ENCODE peak calls at places on chromosomes 12 and 14, in ten cellular contexts. S is psoas muscle, B is MG63, U is tibial artery, E is foreskin fibroblast, G is body of pancreas, V is endodermal cell, Z is neural progenitor cell, C is kidney, T is astrocyte of the spinal cord. H is an unnamed sample.

GRCh38 chr12:2617365-2617764 is 177.4 kb upstream of the FKBP4 start:
- DNase-seq in V (no peak), E (no peak), C (no peak), U (no peak), G (no peak), T (no peak), S (no peak), B (no peak), Z (no peak), H (no peak)

GRCh38 chr12:67786086-67786485 is 137.5 kb downstream of the DYRK2 start:
- DNase-seq in G (no peak), B (no peak), Z (no peak), U (no peak), C (no peak), E (no peak), V (no peak), S (no peak), T (no peak), H (no peak)

GRCh38 chr12:32273063-32273521 is 126.3 kb upstream of the FGD4 start:
- DNase-seq in B (no peak), Z (no peak), G (no peak), U (no peak), E (peak), C (no peak), V (no peak), T (peak), S (no peak), H (no peak)

GRCh38 chr14:54737132-54737711 is 165.4 kb downstream of the GCH1 start:
- DNase-seq in V (no peak), Z (no peak), E (peak), S (no peak), C (no peak), T (peak), U (no peak), G (no peak), B (no peak), H (no peak)

GRCh38 chr14:103385994-103386491 is 828 bp downstream of the MARK3 start:
- DNase-seq in U (no peak), V (no peak), B (no peak), G (peak), C (peak), Z (peak), S (peak), E (peak), T (peak), H (peak)

GRCh38 chr12:132310181-132311040 is 19.0 kb downstream of the GALNT9 start:
- DNase-seq in B (peak), E (no peak), G (no peak), T (no peak), S (peak), U (no peak), V (no peak), Z (no peak), C (peak), H (no peak)

GRCh38 chr12:94873368-94874085 is 130.0 kb downstream of the NDUFA12 start:
- DNase-seq in U (no peak), G (no peak), V (peak), C (peak), T (no peak), S (peak), B (peak), E (peak), Z (peak), H (no peak)

GRCh38 chr12:58502236-58502635 is 418.1 kb downstream of the LRIG3 start:
- DNase-seq in B (no peak), T (peak), E (peak), Z (peak), V (no peak), U (no peak), S (no peak), G (peak), C (no peak), H (peak)

GRCh38 chr14:48703728-48704467 is 882.3 kb downstream of the RPS29 start:
- DNase-seq in E (no peak), C (no peak), B (no peak), Z (no peak), G (no peak), U (no peak), S (no peak), V (no peak), T (no peak), H (no peak)

GRCh38 chr14:61533513-61534255 is 161.6 kb upstream of the HIF1A start:
- DNase-seq in T (no peak), S (no peak), C (no peak), B (no peak), G (peak), V (no peak), Z (no peak), E (no peak), U (no peak), H (peak)

GRCh38 chr14:61264022-61264571 is 17.0 kb downstream of the TMEM30B start:
- DNase-seq in C (no peak), T (no peak), Z (no peak), E (peak), B (no peak), S (no peak), U (no peak), G (no peak), V (no peak), H (no peak)

GRCh38 chr14:50944647-50945413 is 547 bp upstream of the PYGL start:
- DNase-seq in E (peak), Z (no peak), V (no peak), G (peak), B (peak), T (peak), U (peak), S (peak), C (peak), H (peak)

GRCh38 chr12:4991801-4992200 is 51.9 kb upstream of the KCNA5 start:
- DNase-seq in E (no peak), S (no peak), B (no peak), V (no peak), C (no peak), U (no peak), T (no peak), Z (no peak), G (no peak), H (no peak)

GRCh38 chr14:34120185-34120977 is 169.5 kb upstream of the EGLN3 start:
- DNase-seq in S (no peak), E (no peak), U (no peak), C (no peak), T (no peak), G (no peak), B (no peak), Z (peak), V (peak), H (no peak)

GRCh38 chr12:28974166-28974565 is 174.9 kb upstream of the FAR2 start:
- DNase-seq in E (peak), G (no peak), S (no peak), C (no peak), U (no peak), V (no peak), B (no peak), Z (no peak), T (peak), H (no peak)

GRCh38 chr14:43480961-43481360 is 1026.1 kb downstream of the FSCB start:
- DNase-seq in E (no peak), C (no peak), B (no peak), S (no peak), Z (no peak), T (no peak), V (no peak), U (no peak), G (no peak), H (no peak)

GRCh38 chr12:72493390-72493789 is 221.2 kb downstream of the TRHDE start:
- DNase-seq in T (no peak), C (no peak), E (peak), G (no peak), V (no peak), B (no peak), U (no peak), S (no peak), Z (no peak), H (no peak)

GRCh38 chr14:99759546-99759925 is 33.7 kb upstream of the EML1 start:
- DNase-seq in T (no peak), C (peak), U (no peak), G (no peak), Z (no peak), E (no peak), S (no peak), V (no peak), B (no peak), H (no peak)

GRCh38 chr14:61145258-61145902 is 135.8 kb downstream of the TMEM30B start:
- DNase-seq in S (no peak), V (no peak), Z (no peak), C (no peak), U (no peak), G (no peak), B (peak), T (peak), E (peak), H (no peak)

GRCh38 chr12:42426733-42427132 is 100.8 kb downstream of the PPHLN1 start:
- DNase-seq in U (no peak), E (peak), B (peak), Z (peak), G (no peak), V (peak), C (no peak), T (peak), S (no peak), H (no peak)

GRCh38 chr14:105460616-105461015 is 14.0 kb upstream of the CRIP2 start:
- DNase-seq in Z (no peak), G (no peak), U (no peak), C (no peak), E (no peak), T (no peak), S (no peak), B (no peak), V (no peak), H (no peak)

GRCh38 chr14:32073537-32074189 is 3.4 kb upstream of the ARHGAP5 start:
- DNase-seq in C (no peak), E (peak), B (no peak), G (peak), Z (peak), T (peak), U (peak), S (no peak), V (peak), H (peak)

GRCh38 chr12:117119592-117120198 is 20.5 kb upstream of the TESC start:
- DNase-seq in Z (peak), E (no peak), S (peak), C (no peak), G (peak), V (peak), T (no peak), B (no peak), U (peak), H (peak)

GRCh38 chr12:3836641-3837040 is 36.6 kb downstream of the PARP11 start:
- DNase-seq in G (no peak), B (no peak), T (no peak), Z (no peak), C (no peak), S (no peak), U (no peak), E (no peak), V (no peak), H (no peak)

GRCh38 chr12:122013792-122014590 is 7.7 kb upstream of the BCL7A start:
- DNase-seq in G (no peak), T (no peak), S (no peak), U (no peak), Z (no peak), C (no peak), E (no peak), B (no peak), V (no peak), H (no peak)

DNA sequence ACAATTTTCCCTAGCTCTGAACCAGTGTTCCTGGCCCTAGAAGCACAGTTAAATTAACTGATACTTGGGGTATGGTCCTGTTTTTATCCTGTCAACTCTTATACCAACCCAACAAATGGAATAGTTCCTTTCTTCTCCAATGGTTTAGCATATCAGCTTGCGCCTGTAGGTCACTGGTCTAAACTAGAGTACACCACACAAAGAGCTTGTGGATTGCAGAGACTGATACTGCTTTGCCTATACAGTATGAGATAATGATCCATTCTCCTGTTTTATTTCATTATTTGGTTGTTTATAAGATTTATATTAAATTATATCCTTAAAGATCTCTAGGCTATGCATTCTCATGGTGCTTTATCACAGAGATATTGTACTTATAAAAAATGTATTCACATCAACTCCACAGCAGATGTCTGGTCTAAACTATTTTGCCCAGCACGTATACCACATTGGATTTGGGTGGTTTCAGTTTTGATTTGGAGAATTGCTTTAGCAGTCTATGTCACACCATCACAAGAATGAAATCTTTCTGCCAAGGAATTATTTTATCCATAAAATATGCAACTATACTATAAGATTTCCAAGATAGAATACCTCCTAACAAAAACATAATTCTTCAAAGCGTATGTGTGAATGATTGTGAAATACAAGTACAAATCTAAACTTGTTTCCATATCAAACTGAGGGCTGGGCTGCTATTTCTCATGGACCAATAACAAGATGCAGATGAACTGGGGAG is 142.1 kb downstream of the SLC16A7 start:
- DNase-seq in C (no peak), E (peak), T (no peak), S (no peak), U (no peak), V (no peak), B (no peak), G (no peak), Z (no peak), H (no peak)
- H3K4me3 ChIP-seq in C (no peak), E (no peak), T (no peak), S (peak), U (peak), V (peak), B (peak), G (no peak), Z (no peak), H (no peak)

GRCh38 chr12:6230321-6231110 is 30.3 kb downstream of the CD9 start:
- DNase-seq in V (no peak), E (no peak), G (peak), S (peak), Z (no peak), T (peak), B (no peak), U (peak), C (peak), H (peak)
- H3K4me3 ChIP-seq in V (no peak), E (no peak), G (no peak), S (peak), Z (no peak), T (no peak), B (no peak), U (no peak), C (no peak), H (no peak)

GRCh38 chr12:76863005-76863670 is 15.7 kb downstream of the CSRP2 start:
- DNase-seq in S (no peak), V (no peak), B (peak), G (no peak), Z (no peak), T (peak), U (no peak), E (peak), C (peak), H (no peak)
- H3K4me3 ChIP-seq in S (no peak), V (no peak), B (no peak), G (no peak), Z (no peak), T (no peak), U (no peak), E (no peak), C (no peak), H (no peak)

GRCh38 chr14:23402296-23403138 is 5.6 kb downstream of the MYH6 start:
- DNase-seq in S (no peak), V (peak), T (no peak), Z (no peak), U (no peak), C (no peak), G (no peak), E (no peak), B (no peak), H (no peak)
- H3K4me3 ChIP-seq in S (no peak), V (no peak), T (no peak), Z (no peak), U (no peak), C (no peak), G (no peak), E (no peak), B (no peak), H (no peak)

GRCh38 chr12:114945351-114945750 is 261.4 kb upstream of the TBX3 start:
- DNase-seq in S (no peak), C (no peak), Z (no peak), G (no peak), U (no peak), B (no peak), T (no peak), E (no peak), V (no peak), H (no peak)
- H3K4me3 ChIP-seq in S (no peak), C (no peak), Z (no peak), G (no peak), U (no peak), B (no peak), T (no peak), E (no peak), V (no peak), H (no peak)

GRCh38 chr12:75979181-75979580 is 52.4 kb downstream of the PHLDA1 start:
- DNase-seq in S (no peak), G (no peak), V (no peak), C (no peak), T (peak), B (peak), E (peak), U (no peak), Z (no peak), H (no peak)
- H3K4me3 ChIP-seq in S (no peak), G (no peak), V (no peak), C (no peak), T (no peak), B (no peak), E (no peak), U (no peak), Z (no peak), H (no peak)

DNA sequence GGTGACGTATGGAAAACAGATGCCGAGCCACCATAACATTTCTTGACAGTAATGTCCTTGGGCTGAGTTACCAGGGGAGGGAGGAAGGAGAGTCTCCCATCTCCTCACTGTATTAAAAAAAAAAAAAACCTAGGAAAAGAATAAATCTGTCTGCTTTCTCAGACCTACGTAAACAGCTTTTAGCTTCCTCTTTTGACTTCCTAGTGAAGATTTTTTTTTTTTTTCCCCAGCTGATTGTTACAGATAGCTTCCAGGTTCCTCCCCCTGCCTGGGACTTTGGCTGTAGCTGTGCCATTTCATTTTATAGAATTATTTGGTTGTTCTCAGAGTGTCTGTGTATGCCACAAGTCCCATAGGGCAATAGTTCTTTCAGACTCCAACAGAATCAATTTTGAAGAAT is 23.0 kb upstream of the GNS start:
- DNase-seq in E (no peak), Z (no peak), V (no peak), B (no peak), C (no peak), T (no peak), S (no peak), G (peak), U (no peak), H (peak)
- H3K4me3 ChIP-seq in E (no peak), Z (peak), V (no peak), B (no peak), C (peak), T (no peak), S (peak), G (peak), U (peak), H (no peak)

DNA sequence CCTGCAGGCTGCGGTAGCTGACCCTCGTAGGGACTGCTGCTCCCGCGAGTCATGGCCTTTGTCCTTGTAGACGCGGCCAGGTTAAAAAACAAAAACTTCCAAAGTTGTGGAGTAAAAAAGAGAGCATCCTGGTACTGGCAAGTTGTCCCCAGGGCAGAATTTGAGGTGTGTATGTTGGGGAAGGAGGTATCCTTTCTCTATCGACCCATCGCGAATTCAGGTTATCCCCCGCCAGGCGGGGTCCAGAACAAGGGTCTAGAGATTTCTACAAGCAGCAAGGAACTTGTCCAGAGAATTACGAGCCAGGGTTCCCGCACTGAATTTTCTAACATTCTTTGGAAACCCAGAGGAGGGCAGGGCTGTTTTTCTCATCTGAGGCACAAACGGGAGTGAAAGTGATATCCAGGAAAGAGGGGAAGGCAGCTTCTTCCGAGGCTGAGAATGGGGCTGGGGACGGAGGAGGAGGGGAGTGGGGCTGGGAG is 16.3 kb downstream of the TBX3 start:
- DNase-seq in V (no peak), T (no peak), E (no peak), G (no peak), U (no peak), S (no peak), Z (no peak), C (no peak), B (no peak), H (no peak)
- H3K4me3 ChIP-seq in V (peak), T (peak), E (peak), G (no peak), U (no peak), S (peak), Z (peak), C (no peak), B (peak), H (no peak)